ENCODE peak calls at places on chromosomes 7 and 10, in ten cellular contexts. F is heart left ventricle, Z is IMR-90, K is Peyer's patch, G is uterus, P is sigmoid colon, D is stomach, X is H1, B is GM12891, O is thyroid gland. A is an unnamed sample.

GRCh38 chr7:126403040-126403439 is 849.7 kb downstream of the GRM8 start:
- DNase-seq in F (no peak), Z (no peak), K (no peak), G (no peak), P (no peak), D (no peak), X (no peak), B (no peak), O (no peak), A (no peak)

GRCh38 chr7:112370436-112370835 is 79.8 kb upstream of the IFRD1 start:
- DNase-seq in F (no peak), Z (no peak), K (no peak), G (no peak), P (no peak), D (peak; percentile 56), X (no peak), B (no peak), O (peak; percentile 81), A (no peak)

GRCh38 chr10:123136806-123137642 is 1.3 kb downstream of the HMX3 start:
- DNase-seq in F (no peak), Z (no peak), K (no peak), G (no peak), P (no peak), D (no peak), X (peak; percentile 80), B (no peak), O (no peak), A (no peak)

GRCh38 chr7:28830831-28831230 is 127.3 kb downstream of the TRIL start:
- DNase-seq in F (no peak), Z (no peak), K (no peak), G (no peak), P (no peak), D (no peak), X (no peak), B (no peak), O (no peak), A (no peak)

GRCh38 chr10:2978111-2978510 is 89.2 kb upstream of the PFKP start:
- DNase-seq in F (no peak), Z (peak; percentile 79), K (no peak), G (no peak), P (no peak), D (no peak), X (no peak), B (no peak), O (no peak), A (no peak)

GRCh38 chr10:61990761-61991135 is 89.2 kb downstream of the ARID5B start:
- DNase-seq in F (no peak), Z (no peak), K (no peak), G (no peak), P (no peak), D (no peak), X (no peak), B (no peak), O (no peak), A (no peak)

GRCh38 chr10:121449457-121450045 is 148.7 kb downstream of the FGFR2 start:
- DNase-seq in F (no peak), Z (no peak), K (no peak), G (no peak), P (no peak), D (no peak), X (no peak), B (no peak), O (peak; percentile 47), A (no peak)

GRCh38 chr7:152759655-152760383 is at the start of gene ACTR3B:
- DNase-seq in F (peak; percentile 96), Z (peak; percentile 79), K (peak; percentile 89), G (peak; percentile 87), P (peak; percentile 96), D (peak; percentile 93), X (peak; percentile 95), B (peak; percentile 90), O (peak; percentile 86), A (peak; percentile 83)

GRCh38 chr7:54689394-54690058 is 69.5 kb downstream of the SEC61G start:
- DNase-seq in F (no peak), Z (no peak), K (no peak), G (no peak), P (no peak), D (no peak), X (no peak), B (no peak), O (no peak), A (no peak)

GRCh38 chr10:131777162-131777561 is 123.6 kb upstream of the PPP2R2D start:
- DNase-seq in F (no peak), Z (no peak), K (no peak), G (no peak), P (no peak), D (no peak), X (peak; percentile 24), B (no peak), O (no peak), A (no peak)

GRCh38 chr7:122219253-122219865 is 75.3 kb upstream of the AASS start:
- DNase-seq in F (no peak), Z (peak; percentile 26), K (no peak), G (no peak), P (no peak), D (no peak), X (no peak), B (no peak), O (no peak), A (no peak)

GRCh38 chr10:116007256-116007891 is 265.6 kb downstream of the GFRA1 start:
- DNase-seq in F (no peak), Z (no peak), K (no peak), G (no peak), P (no peak), D (no peak), X (no peak), B (no peak), O (no peak), A (no peak)

GRCh38 chr10:6114758-6115410 is 26.1 kb downstream of the RBM17 start:
- DNase-seq in F (no peak), Z (peak; percentile 59), K (no peak), G (peak; percentile 57), P (no peak), D (no peak), X (no peak), B (no peak), O (no peak), A (no peak)

GRCh38 chr10:86520871-86521619 is 547 bp downstream of the WAPL start:
- DNase-seq in F (peak; percentile 79), Z (peak; percentile 42), K (peak; percentile 47), G (peak; percentile 21), P (peak; percentile 76), D (peak; percentile 61), X (peak; percentile 61), B (peak; percentile 46), O (peak; percentile 70), A (peak; percentile 68)
- TF ChIP-seq POLR2A in F (no peak), Z (peak; percentile 50), K (no peak), G (no peak), P (no peak), D (no peak), X (no peak), B (peak; percentile 71), O (no peak), A (peak; percentile 71)

GRCh38 chr7:30503273-30504212 is 1.1 kb downstream of the GGCT start:
- DNase-seq in F (no peak), Z (no peak), K (no peak), G (no peak), P (no peak), D (no peak), X (no peak), B (no peak), O (no peak), A (no peak)

GRCh38 chr7:30501264-30501663 is 3.4 kb downstream of the GGCT start:
- DNase-seq in F (no peak), Z (no peak), K (no peak), G (no peak), P (no peak), D (no peak), X (no peak), B (no peak), O (no peak), A (no peak)

GRCh38 chr7:30502470-30503251 is 2.0 kb downstream of the GGCT start:
- DNase-seq in F (no peak), Z (no peak), K (no peak), G (no peak), P (no peak), D (no peak), X (no peak), B (no peak), O (no peak), A (no peak)

GRCh38 chr7:30505174-30505697 is 607 bp upstream of the GGCT start:
- DNase-seq in F (no peak), Z (no peak), K (no peak), G (no peak), P (no peak), D (no peak), X (no peak), B (no peak), O (no peak), A (no peak)

GRCh38 chr7:30504347-30505173 is at the start of gene GGCT:
- DNase-seq in F (peak; percentile 98), Z (peak; percentile 98), K (peak; percentile 99), G (peak; percentile 99), P (peak; percentile 100), D (peak; percentile 99), X (peak; percentile 95), B (peak; percentile 87), O (peak; percentile 100), A (peak; percentile 97)
- TF ChIP-seq POLR2A in F (peak; percentile 79), Z (peak; percentile 86), K (peak; percentile 68), G (peak; percentile 71), P (peak; percentile 25), D (peak; percentile 7), X (peak; percentile 93), B (peak; percentile 93), O (no peak), A (peak; percentile 85)

DNA sequence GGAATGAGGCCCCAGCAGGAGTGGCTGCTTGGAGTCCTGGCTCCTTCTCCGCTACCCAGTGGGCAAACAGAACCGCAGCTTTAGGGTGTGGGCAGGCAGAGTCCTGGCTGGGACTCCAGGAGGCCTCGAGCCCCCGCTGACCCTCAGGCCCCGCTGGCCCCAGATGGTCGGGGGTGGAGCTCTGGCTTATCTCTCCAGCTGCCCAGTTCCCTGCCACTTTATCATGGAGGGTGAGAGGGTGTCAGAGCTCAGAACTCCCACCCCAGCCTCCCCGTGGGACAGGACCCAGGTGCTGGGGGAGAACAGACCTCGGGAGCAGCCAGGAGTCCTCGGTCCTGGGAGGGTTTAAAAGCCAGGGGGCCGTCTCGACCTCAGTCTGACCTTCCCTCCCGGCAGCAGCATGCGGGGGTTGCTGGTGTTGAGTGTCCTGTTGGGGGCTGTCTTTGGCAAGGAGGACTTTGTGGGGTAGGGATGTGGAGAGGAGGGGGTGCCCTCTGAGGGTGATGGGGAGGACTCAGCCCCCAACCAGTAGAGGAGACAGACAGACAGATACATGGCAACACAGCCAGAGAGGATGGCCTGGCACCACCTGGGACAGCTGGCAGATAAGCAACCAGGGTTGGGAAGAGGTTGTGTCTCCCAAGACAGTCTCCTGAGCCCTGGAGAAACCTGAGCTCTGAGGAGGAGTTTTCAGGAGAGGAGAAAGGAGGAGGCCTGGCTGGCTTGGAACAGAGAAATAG is at the start of gene CPA1:
- DNase-seq in F (no peak), Z (no peak), K (no peak), G (no peak), P (no peak), D (no peak), X (no peak), B (no peak), O (no peak), A (no peak)
- TF ChIP-seq POLR2A in F (no peak), Z (no peak), K (no peak), G (no peak), P (no peak), D (no peak), X (no peak), B (no peak), O (no peak), A (no peak)

GRCh38 chr10:10353326-10353725 is 664.3 kb upstream of the CELF2 start:
- DNase-seq in F (no peak), Z (no peak), K (no peak), G (no peak), P (no peak), D (no peak), X (no peak), B (no peak), O (no peak), A (no peak)
- TF ChIP-seq POLR2A in F (no peak), Z (no peak), K (no peak), G (no peak), P (no peak), D (no peak), X (no peak), B (no peak), O (no peak), A (no peak)